ENCODE peak calls at places on chromosomes 2 and 18, in seven cellular contexts. G is AG04450, A is fibroblast of lung, E is uterus, T is GM23338, M is endothelial cell, C is kidney epithelial cell. P is an unnamed sample.

GRCh38 chr2:73111300-73112025 is 1.3 kb downstream of the RAB11FIP5 start:
- DNase-seq in G (no peak), A (peak), E (peak), T (peak), M (peak), C (no peak), P (peak)

GRCh38 chr2:168215813-168216212 is 31.6 kb downstream of the STK39 start:
- DNase-seq in G (no peak), A (no peak), E (no peak), T (no peak), M (no peak), C (no peak), P (no peak)

GRCh38 chr2:43216629-43217028 is 9.8 kb downstream of the ZFP36L2 start:
- DNase-seq in G (no peak), A (no peak), E (no peak), T (no peak), M (no peak), C (no peak), P (no peak)

GRCh38 chr18:13532406-13533075 is 193.8 kb downstream of the FAM210A start:
- DNase-seq in G (no peak), A (no peak), E (no peak), T (no peak), M (no peak), C (no peak), P (no peak)

GRCh38 chr2:84486436-84487115 is 27.5 kb upstream of the SUCLG1 start:
- DNase-seq in G (no peak), A (peak), E (no peak), T (no peak), M (no peak), C (peak), P (no peak)

GRCh38 chr2:122034797-122035196 is 279.3 kb downstream of the TSN start:
- DNase-seq in G (no peak), A (no peak), E (no peak), T (peak), M (no peak), C (no peak), P (no peak)

GRCh38 chr2:44335806-44336538 is 25.3 kb downstream of the PREPL start:
- DNase-seq in G (no peak), A (no peak), E (no peak), T (no peak), M (no peak), C (no peak), P (no peak)

GRCh38 chr2:53504507-53504906 is 263.1 kb upstream of the CHAC2 start:
- DNase-seq in G (no peak), A (no peak), E (no peak), T (no peak), M (no peak), C (no peak), P (no peak)

GRCh38 chr2:85796549-85797262 is 42.9 kb downstream of the ATOH8 start:
- DNase-seq in G (no peak), A (no peak), E (peak), T (no peak), M (no peak), C (no peak), P (no peak)

GRCh38 chr2:148615446-148615845 is 29.1 kb upstream of the EPC2 start:
- DNase-seq in G (no peak), A (no peak), E (no peak), T (peak), M (peak), C (no peak), P (no peak)

GRCh38 chr2:231124833-231125232 is at the start of gene HTR2B:
- DNase-seq in G (no peak), A (peak), E (peak), T (peak), M (no peak), C (no peak), P (no peak)

GRCh38 chr18:23712445-23712844 is 23.2 kb downstream of the LAMA3 start:
- DNase-seq in G (no peak), A (no peak), E (no peak), T (no peak), M (no peak), C (no peak), P (no peak)

GRCh38 chr18:52118684-52119083 is 221.3 kb upstream of the DCC start:
- DNase-seq in G (no peak), A (no peak), E (no peak), T (no peak), M (no peak), C (no peak), P (no peak)

GRCh38 chr18:54388203-54389142 is 30.8 kb downstream of the C18orf54 start:
- DNase-seq in G (peak), A (peak), E (no peak), T (peak), M (no peak), C (peak), P (peak)

GRCh38 chr2:96888082-96889011 is 18.5 kb upstream of the SEMA4C start:
- DNase-seq in G (no peak), A (no peak), E (no peak), T (no peak), M (no peak), C (no peak), P (no peak)

GRCh38 chr2:226855766-226856165 is 19.9 kb downstream of the RHBDD1 start:
- DNase-seq in G (no peak), A (no peak), E (no peak), T (no peak), M (no peak), C (no peak), P (no peak)

GRCh38 chr2:237449193-237449797 is 35.3 kb upstream of the COL6A3 start:
- DNase-seq in G (no peak), A (peak), E (peak), T (no peak), M (peak), C (no peak), P (no peak)

GRCh38 chr2:112134120-112134519 is 4.1 kb upstream of the FBLN7 start:
- DNase-seq in G (no peak), A (no peak), E (no peak), T (no peak), M (no peak), C (no peak), P (no peak)

GRCh38 chr2:54560146-54560881 is 104.2 kb downstream of the SPTBN1 start:
- DNase-seq in G (no peak), A (peak), E (peak), T (peak), M (peak), C (no peak), P (peak)

GRCh38 chr2:134233733-134234135 is 20.1 kb upstream of the MGAT5 start:
- DNase-seq in G (no peak), A (no peak), E (no peak), T (no peak), M (no peak), C (no peak), P (no peak)

GRCh38 chr2:128638741-128639477 is 320.2 kb upstream of the HS6ST1 start:
- DNase-seq in G (no peak), A (no peak), E (no peak), T (peak), M (peak), C (no peak), P (peak)

GRCh38 chr2:194819367-194819766 is 837.7 kb upstream of the SLC39A10 start:
- DNase-seq in G (no peak), A (no peak), E (no peak), T (peak), M (no peak), C (no peak), P (no peak)
- TF ChIP-seq CTCF in G (no peak), A (no peak), E (no peak), T (peak), M (no peak), C (no peak), P (no peak)

GRCh38 chr2:206562375-206562774 is 79.9 kb upstream of the FAM237A start:
- DNase-seq in G (no peak), A (peak), E (no peak), T (no peak), M (no peak), C (no peak), P (no peak)

GRCh38 chr2:206558492-206558891 is 83.8 kb upstream of the FAM237A start:
- DNase-seq in G (no peak), A (peak), E (no peak), T (no peak), M (no peak), C (no peak), P (no peak)

GRCh38 chr2:206561962-206562361 is 80.3 kb upstream of the FAM237A start:
- DNase-seq in G (no peak), A (no peak), E (no peak), T (no peak), M (no peak), C (no peak), P (no peak)

GRCh38 chr2:206555721-206556120 is 86.6 kb upstream of the FAM237A start:
- DNase-seq in G (no peak), A (peak), E (no peak), T (no peak), M (no peak), C (no peak), P (no peak)

GRCh38 chr2:206556357-206556949 is 85.8 kb upstream of the FAM237A start:
- DNase-seq in G (peak), A (peak), E (no peak), T (peak), M (peak), C (no peak), P (no peak)
- TF ChIP-seq CTCF in G (peak), A (peak), E (no peak), T (peak), M (peak), C (peak), P (peak)

DNA sequence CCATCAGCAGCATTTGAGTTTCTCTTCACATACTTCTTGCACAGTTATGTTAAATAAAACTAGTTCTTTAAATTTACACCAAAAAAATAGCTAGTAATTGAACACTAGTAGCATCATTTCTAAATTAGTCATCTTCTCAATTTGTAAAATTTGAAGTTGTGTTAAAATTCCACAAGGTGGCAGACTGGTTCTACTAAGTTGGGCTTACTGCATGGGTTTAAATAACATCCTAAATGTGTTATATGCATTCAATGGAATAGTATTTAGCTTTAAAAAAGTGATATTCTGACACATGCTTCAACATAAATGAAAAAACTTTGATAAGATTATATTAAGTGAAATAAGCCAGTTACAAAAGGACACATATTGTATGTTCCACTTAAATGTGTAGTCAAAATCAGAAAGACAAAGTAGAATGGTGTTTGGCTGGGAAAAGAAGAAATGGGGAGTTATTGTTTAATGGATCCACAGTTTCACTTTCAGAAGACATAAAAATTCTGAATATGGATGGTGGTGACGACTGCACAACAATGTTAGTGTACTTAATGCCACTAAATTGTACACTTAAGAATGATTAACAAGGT is 28.7 kb upstream of the RPRD1A start:
- DNase-seq in G (peak), A (peak), E (no peak), T (peak), M (no peak), C (peak), P (no peak)
- TF ChIP-seq CTCF in G (peak), A (peak), E (peak), T (peak), M (peak), C (peak), P (peak)

GRCh38 chr2:24922556-24922955 is 2.5 kb upstream of the ADCY3 start:
- DNase-seq in G (no peak), A (no peak), E (no peak), T (no peak), M (no peak), C (no peak), P (no peak)

GRCh38 chr2:24923106-24923505 is 3.1 kb upstream of the ADCY3 start:
- DNase-seq in G (no peak), A (no peak), E (no peak), T (no peak), M (no peak), C (no peak), P (no peak)

GRCh38 chr2:24919100-24919976 is 699 bp downstream of the ADCY3 start:
- DNase-seq in G (no peak), A (peak), E (no peak), T (peak), M (peak), C (no peak), P (no peak)

GRCh38 chr2:24919977-24920812 is at the start of gene ADCY3:
- DNase-seq in G (no peak), A (peak), E (peak), T (peak), M (peak), C (no peak), P (no peak)

GRCh38 chr2:24920813-24921441 is 890 bp upstream of the ADCY3 start:
- DNase-seq in G (no peak), A (no peak), E (no peak), T (peak), M (no peak), C (no peak), P (no peak)
- TF ChIP-seq CTCF in G (peak), A (peak), E (no peak), T (peak), M (no peak), C (peak), P (no peak)

DNA sequence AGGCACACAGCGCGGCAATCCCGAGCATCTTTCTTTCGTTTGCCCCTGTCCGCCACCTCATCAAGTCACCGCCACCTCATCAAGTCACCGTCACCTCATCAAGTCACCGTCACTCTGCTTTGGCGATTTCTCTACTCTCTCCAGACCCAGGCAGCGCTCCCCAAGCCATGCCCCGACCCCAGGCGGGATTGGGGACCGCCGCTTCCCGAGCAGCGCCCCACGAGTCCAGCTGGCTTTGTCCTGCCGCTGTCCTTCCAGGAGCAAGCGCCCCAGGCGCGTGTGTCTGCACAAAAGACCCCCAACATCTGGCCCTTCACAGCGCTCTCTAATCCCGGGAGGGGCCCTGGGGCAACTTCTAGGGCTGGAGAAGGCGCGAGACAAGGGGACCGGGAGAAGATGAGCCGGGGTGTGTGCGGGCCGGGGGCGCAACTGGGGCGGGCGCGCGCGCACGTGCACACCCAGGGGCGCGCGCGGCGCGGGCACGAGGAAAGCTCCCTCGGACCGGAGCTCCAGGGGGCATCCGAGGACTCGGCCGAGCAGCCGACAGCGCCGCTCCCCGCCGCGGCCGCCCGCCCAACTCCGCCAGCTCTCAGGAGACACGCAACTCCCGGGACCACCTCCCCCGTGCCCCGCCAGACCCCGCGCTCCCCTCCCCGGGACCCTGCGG is 630 bp upstream of the RNF152 start:
- DNase-seq in G (no peak), A (peak), E (peak), T (peak), M (peak), C (no peak), P (no peak)
- TF ChIP-seq CTCF in G (no peak), A (no peak), E (peak), T (no peak), M (no peak), C (no peak), P (no peak)

GRCh38 chr2:20914771-20915170 is 91.9 kb upstream of the LDAH start:
- DNase-seq in G (no peak), A (no peak), E (no peak), T (no peak), M (no peak), C (no peak), P (no peak)

GRCh38 chr2:20917724-20918572 is 95.0 kb upstream of the LDAH start:
- DNase-seq in G (no peak), A (peak), E (no peak), T (no peak), M (no peak), C (no peak), P (peak)

GRCh38 chr2:20915271-20915670 is 92.4 kb upstream of the LDAH start:
- DNase-seq in G (no peak), A (no peak), E (no peak), T (no peak), M (no peak), C (no peak), P (no peak)

GRCh38 chr2:20917287-20917660 is 94.4 kb upstream of the LDAH start:
- DNase-seq in G (no peak), A (no peak), E (no peak), T (no peak), M (no peak), C (no peak), P (no peak)

GRCh38 chr2:20916604-20917286 is 93.8 kb upstream of the LDAH start:
- DNase-seq in G (no peak), A (peak), E (no peak), T (peak), M (no peak), C (no peak), P (no peak)
- TF ChIP-seq CTCF in G (peak), A (peak), E (peak), T (peak), M (no peak), C (peak), P (no peak)

GRCh38 chr2:153623020-153623419 is 144.5 kb upstream of the RPRM start:
- DNase-seq in G (no peak), A (no peak), E (no peak), T (no peak), M (no peak), C (no peak), P (no peak)

GRCh38 chr2:153622285-153622684 is 143.7 kb upstream of the RPRM start:
- DNase-seq in G (no peak), A (no peak), E (no peak), T (peak), M (peak), C (no peak), P (no peak)
- TF ChIP-seq CTCF in G (no peak), A (no peak), E (no peak), T (peak), M (peak), C (peak), P (no peak)

GRCh38 chr2:177905640-177906039 is 166.9 kb downstream of the PDE11A start:
- DNase-seq in G (no peak), A (no peak), E (no peak), T (no peak), M (no peak), C (no peak), P (no peak)
- TF ChIP-seq CTCF in G (no peak), A (no peak), E (no peak), T (no peak), M (no peak), C (no peak), P (no peak)